ENCODE peak calls at places on chromosomes 13 and 19, in seven cellular contexts. One of them, this sample, is unnamed.

GRCh38 chr13:111115841-111116500 is 861 bp downstream of the ARHGEF7 start:
- DNase-seq in stimulated activated CD8-positive, alpha-beta memory T cell treated with anti-CD3 and anti-CD28 coated beads, Interleukin-4, amount 100 ng/mL, for 1 hour: no peak
- DNase-seq in CD8-positive, alpha-beta T cell: no peak
- DNase-seq in AG04449: peak
- DNase-seq in left ventricle myocardium inferior: peak
- DNase-seq in NT2/D1: no peak
- DNase-seq in naive thymus-derived CD8-positive, alpha-beta T cell: no peak
- DNase-seq in this sample: no peak

GRCh38 chr13:110232756-110233155 is 74.2 kb downstream of the COL4A1 start:
- DNase-seq in AG04449: no peak
- DNase-seq in left ventricle myocardium inferior: no peak
- DNase-seq in NT2/D1: no peak
- DNase-seq in CD8-positive, alpha-beta T cell: no peak
- DNase-seq in naive thymus-derived CD8-positive, alpha-beta T cell: no peak
- DNase-seq in stimulated activated CD8-positive, alpha-beta memory T cell treated with anti-CD3 and anti-CD28 coated beads, Interleukin-4, amount 100 ng/mL, for 1 hour: no peak
- DNase-seq in this sample: no peak

GRCh38 chr19:14405758-14406644 is 13.1 kb downstream of the DDX39A start:
- DNase-seq in AG04449: no peak
- DNase-seq in NT2/D1: peak
- DNase-seq in naive thymus-derived CD8-positive, alpha-beta T cell: peak
- DNase-seq in CD8-positive, alpha-beta T cell: peak
- DNase-seq in stimulated activated CD8-positive, alpha-beta memory T cell treated with anti-CD3 and anti-CD28 coated beads, Interleukin-4, amount 100 ng/mL, for 1 hour: peak
- DNase-seq in left ventricle myocardium inferior: peak
- DNase-seq in this sample: peak

GRCh38 chr19:18612772-18613588 is at the start of gene TMEM59L:
- DNase-seq in naive thymus-derived CD8-positive, alpha-beta T cell: peak
- DNase-seq in CD8-positive, alpha-beta T cell: no peak
- DNase-seq in left ventricle myocardium inferior: no peak
- DNase-seq in NT2/D1: no peak
- DNase-seq in AG04449: no peak
- DNase-seq in stimulated activated CD8-positive, alpha-beta memory T cell treated with anti-CD3 and anti-CD28 coated beads, Interleukin-4, amount 100 ng/mL, for 1 hour: no peak
- DNase-seq in this sample: peak

GRCh38 chr13:30481241-30481760 is 15.6 kb upstream of the HMGB1 start:
- DNase-seq in AG04449: no peak
- DNase-seq in CD8-positive, alpha-beta T cell: no peak
- DNase-seq in stimulated activated CD8-positive, alpha-beta memory T cell treated with anti-CD3 and anti-CD28 coated beads, Interleukin-4, amount 100 ng/mL, for 1 hour: no peak
- DNase-seq in naive thymus-derived CD8-positive, alpha-beta T cell: no peak
- DNase-seq in left ventricle myocardium inferior: no peak
- DNase-seq in NT2/D1: no peak
- DNase-seq in this sample: no peak

GRCh38 chr19:42473686-42474085 is 30.9 kb upstream of the CXCL17 start:
- DNase-seq in NT2/D1: peak
- DNase-seq in AG04449: no peak
- DNase-seq in CD8-positive, alpha-beta T cell: no peak
- DNase-seq in stimulated activated CD8-positive, alpha-beta memory T cell treated with anti-CD3 and anti-CD28 coated beads, Interleukin-4, amount 100 ng/mL, for 1 hour: no peak
- DNase-seq in naive thymus-derived CD8-positive, alpha-beta T cell: no peak
- DNase-seq in left ventricle myocardium inferior: no peak
- DNase-seq in this sample: no peak

GRCh38 chr13:110716235-110716505 is 2.7 kb downstream of the ING1 start:
- DNase-seq in NT2/D1: no peak
- DNase-seq in AG04449: no peak
- DNase-seq in left ventricle myocardium inferior: no peak
- DNase-seq in naive thymus-derived CD8-positive, alpha-beta T cell: peak
- DNase-seq in CD8-positive, alpha-beta T cell: no peak
- DNase-seq in stimulated activated CD8-positive, alpha-beta memory T cell treated with anti-CD3 and anti-CD28 coated beads, Interleukin-4, amount 100 ng/mL, for 1 hour: no peak
- DNase-seq in this sample: no peak

GRCh38 chr13:44051923-44052322 is 172.2 kb downstream of the LACC1 start:
- DNase-seq in AG04449: no peak
- DNase-seq in naive thymus-derived CD8-positive, alpha-beta T cell: no peak
- DNase-seq in left ventricle myocardium inferior: no peak
- DNase-seq in CD8-positive, alpha-beta T cell: no peak
- DNase-seq in stimulated activated CD8-positive, alpha-beta memory T cell treated with anti-CD3 and anti-CD28 coated beads, Interleukin-4, amount 100 ng/mL, for 1 hour: no peak
- DNase-seq in NT2/D1: no peak
- DNase-seq in this sample: no peak

GRCh38 chr13:63161219-63161618 is 1745.6 kb upstream of the PCDH20 start:
- DNase-seq in naive thymus-derived CD8-positive, alpha-beta T cell: no peak
- DNase-seq in CD8-positive, alpha-beta T cell: no peak
- DNase-seq in stimulated activated CD8-positive, alpha-beta memory T cell treated with anti-CD3 and anti-CD28 coated beads, Interleukin-4, amount 100 ng/mL, for 1 hour: no peak
- DNase-seq in left ventricle myocardium inferior: no peak
- DNase-seq in NT2/D1: no peak
- DNase-seq in AG04449: no peak
- DNase-seq in this sample: no peak

GRCh38 chr13:99959538-99960230 is 11.9 kb downstream of the ZIC5 start:
- DNase-seq in AG04449: no peak
- DNase-seq in naive thymus-derived CD8-positive, alpha-beta T cell: no peak
- DNase-seq in CD8-positive, alpha-beta T cell: no peak
- DNase-seq in stimulated activated CD8-positive, alpha-beta memory T cell treated with anti-CD3 and anti-CD28 coated beads, Interleukin-4, amount 100 ng/mL, for 1 hour: no peak
- DNase-seq in NT2/D1: no peak
- DNase-seq in left ventricle myocardium inferior: no peak
- DNase-seq in this sample: peak

GRCh38 chr19:4909172-4909896 is at the start of gene UHRF1:
- DNase-seq in naive thymus-derived CD8-positive, alpha-beta T cell: peak
- DNase-seq in left ventricle myocardium inferior: no peak
- DNase-seq in stimulated activated CD8-positive, alpha-beta memory T cell treated with anti-CD3 and anti-CD28 coated beads, Interleukin-4, amount 100 ng/mL, for 1 hour: no peak
- DNase-seq in CD8-positive, alpha-beta T cell: no peak
- DNase-seq in AG04449: no peak
- DNase-seq in NT2/D1: no peak
- DNase-seq in this sample: no peak

GRCh38 chr19:1273263-1274041 is 1.9 kb upstream of the FAM174C start:
- DNase-seq in stimulated activated CD8-positive, alpha-beta memory T cell treated with anti-CD3 and anti-CD28 coated beads, Interleukin-4, amount 100 ng/mL, for 1 hour: no peak
- DNase-seq in CD8-positive, alpha-beta T cell: no peak
- DNase-seq in left ventricle myocardium inferior: no peak
- DNase-seq in naive thymus-derived CD8-positive, alpha-beta T cell: no peak
- DNase-seq in AG04449: no peak
- DNase-seq in NT2/D1: no peak
- DNase-seq in this sample: no peak

GRCh38 chr13:42255854-42256253 is 16.1 kb upstream of the AKAP11 start:
- DNase-seq in NT2/D1: no peak
- DNase-seq in CD8-positive, alpha-beta T cell: no peak
- DNase-seq in AG04449: no peak
- DNase-seq in stimulated activated CD8-positive, alpha-beta memory T cell treated with anti-CD3 and anti-CD28 coated beads, Interleukin-4, amount 100 ng/mL, for 1 hour: no peak
- DNase-seq in naive thymus-derived CD8-positive, alpha-beta T cell: no peak
- DNase-seq in left ventricle myocardium inferior: no peak
- DNase-seq in this sample: no peak

GRCh38 chr19:934865-935422 is 9.1 kb downstream of the ARID3A start:
- DNase-seq in naive thymus-derived CD8-positive, alpha-beta T cell: no peak
- DNase-seq in CD8-positive, alpha-beta T cell: no peak
- DNase-seq in AG04449: no peak
- DNase-seq in stimulated activated CD8-positive, alpha-beta memory T cell treated with anti-CD3 and anti-CD28 coated beads, Interleukin-4, amount 100 ng/mL, for 1 hour: no peak
- DNase-seq in NT2/D1: no peak
- DNase-seq in left ventricle myocardium inferior: peak
- DNase-seq in this sample: peak

GRCh38 chr13:113730831-113731191 is 28.2 kb upstream of the TMEM255B start:
- DNase-seq in AG04449: no peak
- DNase-seq in stimulated activated CD8-positive, alpha-beta memory T cell treated with anti-CD3 and anti-CD28 coated beads, Interleukin-4, amount 100 ng/mL, for 1 hour: no peak
- DNase-seq in naive thymus-derived CD8-positive, alpha-beta T cell: no peak
- DNase-seq in NT2/D1: no peak
- DNase-seq in left ventricle myocardium inferior: no peak
- DNase-seq in CD8-positive, alpha-beta T cell: no peak
- DNase-seq in this sample: no peak

GRCh38 chr13:23411706-23412105 is 21.8 kb downstream of the SACS start:
- DNase-seq in NT2/D1: no peak
- DNase-seq in naive thymus-derived CD8-positive, alpha-beta T cell: no peak
- DNase-seq in stimulated activated CD8-positive, alpha-beta memory T cell treated with anti-CD3 and anti-CD28 coated beads, Interleukin-4, amount 100 ng/mL, for 1 hour: no peak
- DNase-seq in AG04449: no peak
- DNase-seq in CD8-positive, alpha-beta T cell: no peak
- DNase-seq in left ventricle myocardium inferior: no peak
- DNase-seq in this sample: no peak

GRCh38 chr19:10868872-10869547 is 2.3 kb upstream of the CARM1 start:
- DNase-seq in CD8-positive, alpha-beta T cell: no peak
- DNase-seq in NT2/D1: no peak
- DNase-seq in stimulated activated CD8-positive, alpha-beta memory T cell treated with anti-CD3 and anti-CD28 coated beads, Interleukin-4, amount 100 ng/mL, for 1 hour: no peak
- DNase-seq in left ventricle myocardium inferior: no peak
- DNase-seq in naive thymus-derived CD8-positive, alpha-beta T cell: no peak
- DNase-seq in AG04449: no peak
- DNase-seq in this sample: no peak

GRCh38 chr19:19656451-19657396 is 6.8 kb downstream of the ATP13A1 start:
- DNase-seq in CD8-positive, alpha-beta T cell: no peak
- DNase-seq in stimulated activated CD8-positive, alpha-beta memory T cell treated with anti-CD3 and anti-CD28 coated beads, Interleukin-4, amount 100 ng/mL, for 1 hour: no peak
- DNase-seq in left ventricle myocardium inferior: no peak
- DNase-seq in AG04449: no peak
- DNase-seq in NT2/D1: no peak
- DNase-seq in naive thymus-derived CD8-positive, alpha-beta T cell: no peak
- DNase-seq in this sample: no peak

GRCh38 chr19:35295792-35296462 is 4.0 kb downstream of the MAG start:
- DNase-seq in left ventricle myocardium inferior: no peak
- DNase-seq in AG04449: no peak
- DNase-seq in stimulated activated CD8-positive, alpha-beta memory T cell treated with anti-CD3 and anti-CD28 coated beads, Interleukin-4, amount 100 ng/mL, for 1 hour: peak
- DNase-seq in CD8-positive, alpha-beta T cell: peak
- DNase-seq in naive thymus-derived CD8-positive, alpha-beta T cell: peak
- DNase-seq in NT2/D1: no peak
- DNase-seq in this sample: no peak

GRCh38 chr19:3073931-3074595 is 11.8 kb upstream of the TLE5 start:
- DNase-seq in stimulated activated CD8-positive, alpha-beta memory T cell treated with anti-CD3 and anti-CD28 coated beads, Interleukin-4, amount 100 ng/mL, for 1 hour: no peak
- DNase-seq in AG04449: no peak
- DNase-seq in left ventricle myocardium inferior: no peak
- DNase-seq in NT2/D1: no peak
- DNase-seq in CD8-positive, alpha-beta T cell: no peak
- DNase-seq in naive thymus-derived CD8-positive, alpha-beta T cell: no peak
- DNase-seq in this sample: no peak

GRCh38 chr19:43762814-43763213 is 8.1 kb upstream of the SMG9 start:
- DNase-seq in CD8-positive, alpha-beta T cell: no peak
- DNase-seq in naive thymus-derived CD8-positive, alpha-beta T cell: no peak
- DNase-seq in NT2/D1: no peak
- DNase-seq in AG04449: no peak
- DNase-seq in stimulated activated CD8-positive, alpha-beta memory T cell treated with anti-CD3 and anti-CD28 coated beads, Interleukin-4, amount 100 ng/mL, for 1 hour: no peak
- DNase-seq in left ventricle myocardium inferior: no peak
- DNase-seq in this sample: no peak

GRCh38 chr19:33376423-33376822 is 2.9 kb downstream of the CEBPG start:
- DNase-seq in CD8-positive, alpha-beta T cell: no peak
- DNase-seq in stimulated activated CD8-positive, alpha-beta memory T cell treated with anti-CD3 and anti-CD28 coated beads, Interleukin-4, amount 100 ng/mL, for 1 hour: no peak
- DNase-seq in naive thymus-derived CD8-positive, alpha-beta T cell: no peak
- DNase-seq in NT2/D1: no peak
- DNase-seq in left ventricle myocardium inferior: peak
- DNase-seq in AG04449: peak
- DNase-seq in this sample: no peak

GRCh38 chr19:40322271-40322610 is 26.0 kb downstream of the C19orf47 start:
- DNase-seq in left ventricle myocardium inferior: no peak
- DNase-seq in stimulated activated CD8-positive, alpha-beta memory T cell treated with anti-CD3 and anti-CD28 coated beads, Interleukin-4, amount 100 ng/mL, for 1 hour: no peak
- DNase-seq in naive thymus-derived CD8-positive, alpha-beta T cell: no peak
- DNase-seq in CD8-positive, alpha-beta T cell: no peak
- DNase-seq in AG04449: no peak
- DNase-seq in NT2/D1: no peak
- DNase-seq in this sample: no peak

GRCh38 chr19:36528921-36529518 is 949 bp upstream of the ZNF260 start:
- DNase-seq in left ventricle myocardium inferior: no peak
- DNase-seq in AG04449: no peak
- DNase-seq in naive thymus-derived CD8-positive, alpha-beta T cell: no peak
- DNase-seq in NT2/D1: no peak
- DNase-seq in stimulated activated CD8-positive, alpha-beta memory T cell treated with anti-CD3 and anti-CD28 coated beads, Interleukin-4, amount 100 ng/mL, for 1 hour: no peak
- DNase-seq in CD8-positive, alpha-beta T cell: peak
- DNase-seq in this sample: no peak

This sample was measured in hippocampal formation.